ENCODE peak calls at places on chromosomes 5 and 9, in six cellular contexts. U, S, M, J, O and W are unnamed samples.

GRCh38 chr5:125976421-125977060 is 446.7 kb upstream of the GRAMD2B start:
- DNase-seq in U (no peak), S (no peak), M (no peak), J (no peak), O (no peak), W (no peak)

GRCh38 chr5:68465934-68466551 is 250.5 kb downstream of the PIK3R1 start:
- DNase-seq in U (no peak), S (no peak), M (peak; percentile 34), J (no peak), O (no peak), W (no peak)

GRCh38 chr9:61671276-61671973 is 481.6 kb downstream of the SPATA31A7 start:
- DNase-seq in U (no peak), S (no peak), M (no peak), J (no peak), O (no peak), W (no peak)

GRCh38 chr5:145483211-145483610 is 351.9 kb downstream of the PRELID2 start:
- DNase-seq in U (no peak), S (no peak), M (no peak), J (no peak), O (no peak), W (peak; percentile 67)

GRCh38 chr9:102047549-102047948 is 309.1 kb upstream of the GRIN3A start:
- DNase-seq in U (no peak), S (no peak), M (no peak), J (no peak), O (no peak), W (no peak)

GRCh38 chr9:272251-273213 is 57.9 kb downstream of the DOCK8 start:
- DNase-seq in U (peak; percentile 36), S (peak; percentile 54), M (peak; percentile 82), J (peak; percentile 58), O (peak; percentile 78), W (no peak)

GRCh38 chr9:91174772-91175171 is 186.9 kb downstream of the AUH start:
- DNase-seq in U (no peak), S (no peak), M (no peak), J (no peak), O (no peak), W (no peak)

GRCh38 chr9:118882674-118883073 is 486.6 kb downstream of the BRINP1 start:
- DNase-seq in U (no peak), S (no peak), M (no peak), J (no peak), O (no peak), W (no peak)

GRCh38 chr9:104907278-104907951 is 20.5 kb downstream of the ABCA1 start:
- DNase-seq in U (peak; percentile 46), S (no peak), M (no peak), J (no peak), O (no peak), W (peak; percentile 75)

GRCh38 chr5:103255666-103256065 is 2.9 kb upstream of the MACIR start:
- DNase-seq in U (no peak), S (no peak), M (no peak), J (no peak), O (no peak), W (no peak)

GRCh38 chr9:136117291-136118060 is 1.2 kb downstream of the TMEM250 start:
- DNase-seq in U (peak; percentile 86), S (peak; percentile 46), M (peak; percentile 77), J (no peak), O (peak; percentile 67), W (peak; percentile 28)

GRCh38 chr9:135023816-135024405 is 63.6 kb upstream of the OLFM1 start:
- DNase-seq in U (no peak), S (no peak), M (no peak), J (no peak), O (no peak), W (no peak)

GRCh38 chr5:175922192-175922885 is 45.8 kb downstream of the THOC3 start:
- DNase-seq in U (no peak), S (no peak), M (no peak), J (no peak), O (no peak), W (peak; percentile 13)

GRCh38 chr9:98773721-98774120 is 22.6 kb downstream of the ANKS6 start:
- DNase-seq in U (no peak), S (no peak), M (peak; percentile 18), J (no peak), O (no peak), W (no peak)

GRCh38 chr9:84781431-84781830 is 111.9 kb downstream of the NTRK2 start:
- DNase-seq in U (no peak), S (no peak), M (no peak), J (no peak), O (peak; percentile 14), W (peak; percentile 15)

GRCh38 chr5:390571-391491 is 52.1 kb upstream of the EXOC3 start:
- DNase-seq in U (no peak), S (no peak), M (peak; percentile 48), J (no peak), O (no peak), W (peak; percentile 44)

GRCh38 chr9:26975728-26976707 is 19.8 kb downstream of the IFT74 start:
- DNase-seq in U (no peak), S (no peak), M (no peak), J (no peak), O (no peak), W (peak; percentile 33)

GRCh38 chr5:537098-537497 is 12.8 kb upstream of the SLC9A3 start:
- DNase-seq in U (peak; percentile 19), S (no peak), M (no peak), J (no peak), O (no peak), W (no peak)

GRCh38 chr5:73668422-73669116 is 42.6 kb downstream of the ARHGEF28 start:
- DNase-seq in U (no peak), S (no peak), M (no peak), J (no peak), O (no peak), W (no peak)

GRCh38 chr5:105931782-105932489 is 1738.8 kb downstream of the EFNA5 start:
- DNase-seq in U (no peak), S (no peak), M (no peak), J (no peak), O (no peak), W (no peak)

GRCh38 chr5:13567819-13568218 is 376.7 kb downstream of the DNAH5 start:
- DNase-seq in U (no peak), S (no peak), M (no peak), J (no peak), O (no peak), W (no peak)

GRCh38 chr5:73256012-73256411 is 83.0 kb downstream of the TMEM174 start:
- DNase-seq in U (no peak), S (no peak), M (no peak), J (no peak), O (no peak), W (no peak)